ENCODE peak calls at places on chromosomes 3 and 15, in six cellular contexts. U is GM12878, B is A549, Y is HepG2, N is endothelial cell of umbilical vein, Z is K562. M is an unnamed sample.
A peak's percentile ranks its signal among the peaks of the same experiment; 100 is the strongest.

GRCh38 chr15:101684384-101684783 is 32.2 kb upstream of the TM2D3 start:
- DNase-seq in U (no peak), B (peak; percentile 58), Y (no peak), N (no peak), Z (no peak), M (no peak)

GRCh38 chr3:186598108-186598784 is 14.6 kb upstream of the AHSG start:
- DNase-seq in U (no peak), B (no peak), Y (peak; percentile 68), N (no peak), Z (no peak), M (no peak)

GRCh38 chr3:133130168-133130567 is 92.0 kb downstream of the TMEM108 start:
- DNase-seq in U (no peak), B (no peak), Y (no peak), N (no peak), Z (no peak), M (no peak)

GRCh38 chr15:51982013-51982769 is 10.6 kb upstream of the LEO1 start:
- DNase-seq in U (peak; percentile 92), B (peak; percentile 83), Y (peak; percentile 75), N (peak; percentile 94), Z (peak; percentile 57), M (peak; percentile 94)

GRCh38 chr15:70480196-70480856 is 283.0 kb downstream of the UACA start:
- DNase-seq in U (no peak), B (no peak), Y (no peak), N (no peak), Z (no peak), M (peak; percentile 90)

GRCh38 chr3:37509069-37509468 is 334.7 kb upstream of the LRRFIP2 start:
- DNase-seq in U (no peak), B (no peak), Y (no peak), N (no peak), Z (no peak), M (no peak)

GRCh38 chr15:87144775-87145174 is 1065.1 kb downstream of the AGBL1 start:
- DNase-seq in U (no peak), B (no peak), Y (no peak), N (no peak), Z (no peak), M (no peak)

GRCh38 chr3:194715022-194715800 is 29.5 kb downstream of the FAM43A start:
- DNase-seq in U (no peak), B (no peak), Y (no peak), N (peak; percentile 80), Z (no peak), M (no peak)

GRCh38 chr3:12545473-12545791 is at the start of gene MKRN2OS:
- DNase-seq in U (no peak), B (no peak), Y (no peak), N (no peak), Z (no peak), M (no peak)

GRCh38 chr3:195805181-195805580 is 6.5 kb downstream of the MUC4 start:
- DNase-seq in U (no peak), B (no peak), Y (no peak), N (no peak), Z (no peak), M (no peak)

GRCh38 chr3:127929818-127930217 is 14.8 kb downstream of the KBTBD12 start:
- DNase-seq in U (no peak), B (no peak), Y (no peak), N (no peak), Z (no peak), M (no peak)

GRCh38 chr15:41465822-41466421 is 27.8 kb upstream of the ITPKA start:
- DNase-seq in U (no peak), B (peak; percentile 31), Y (peak; percentile 50), N (peak; percentile 75), Z (peak; percentile 58), M (peak; percentile 68)

GRCh38 chr3:30292192-30292893 is 314.1 kb upstream of the TGFBR2 start:
- DNase-seq in U (no peak), B (no peak), Y (peak; percentile 65), N (peak; percentile 93), Z (no peak), M (peak; percentile 31)

GRCh38 chr3:16200411-16200810 is 25.9 kb downstream of the GALNT15 start:
- DNase-seq in U (no peak), B (no peak), Y (no peak), N (no peak), Z (no peak), M (no peak)

GRCh38 chr3:122414391-122414790 is 1.5 kb downstream of the WDR5B start:
- DNase-seq in U (no peak), B (no peak), Y (no peak), N (no peak), Z (no peak), M (no peak)

GRCh38 chr3:122415762-122416654 is at the start of gene WDR5B:
- DNase-seq in U (peak; percentile 98), B (peak; percentile 98), Y (peak; percentile 96), N (peak; percentile 99), Z (peak; percentile 98), M (peak; percentile 95)

GRCh38 chr3:122416966-122417365 is 1.1 kb upstream of the WDR5B start:
- DNase-seq in U (no peak), B (no peak), Y (no peak), N (no peak), Z (no peak), M (no peak)

GRCh38 chr3:122410639-122411038 is 5.2 kb downstream of the WDR5B start:
- DNase-seq in U (no peak), B (no peak), Y (no peak), N (no peak), Z (no peak), M (no peak)

DNA sequence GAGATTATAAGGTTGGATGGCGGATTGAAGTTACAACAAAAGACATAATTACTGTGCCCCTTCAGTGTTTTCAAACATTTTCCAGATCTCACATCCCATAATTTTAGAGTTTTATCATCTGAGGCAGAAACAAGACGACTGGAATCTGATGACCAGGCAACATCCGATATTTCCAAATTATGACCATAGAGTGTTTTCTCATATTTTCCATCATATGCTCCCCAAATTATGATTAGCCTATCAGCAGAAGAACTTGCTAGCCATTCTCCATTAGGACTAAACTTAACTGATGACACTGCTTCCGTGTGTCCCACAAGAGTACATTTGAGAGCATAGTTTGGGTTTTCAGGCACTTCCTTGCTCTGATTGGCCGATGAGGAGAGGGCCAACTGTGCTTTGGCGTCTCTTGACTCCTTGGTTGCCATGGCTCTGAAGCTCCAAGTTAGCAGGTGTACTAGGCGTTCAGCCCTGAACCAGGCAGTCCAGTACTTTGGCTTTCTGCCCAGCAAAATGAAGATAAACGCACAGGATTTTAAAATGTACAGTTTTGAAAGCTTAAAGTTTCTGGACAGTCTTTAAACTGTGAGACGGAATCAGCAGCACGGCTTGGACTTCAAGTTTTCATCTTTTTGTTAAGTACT is 638 bp downstream of the WDR5B start:
- DNase-seq in U (peak; percentile 39), B (peak; percentile 63), Y (peak; percentile 25), N (peak; percentile 54), Z (peak; percentile 67), M (peak; percentile 64)
- TF ChIP-seq MAX in U (no peak), B (no peak), Y (no peak), N (no peak), Z (no peak), M (peak; percentile 21)

DNA sequence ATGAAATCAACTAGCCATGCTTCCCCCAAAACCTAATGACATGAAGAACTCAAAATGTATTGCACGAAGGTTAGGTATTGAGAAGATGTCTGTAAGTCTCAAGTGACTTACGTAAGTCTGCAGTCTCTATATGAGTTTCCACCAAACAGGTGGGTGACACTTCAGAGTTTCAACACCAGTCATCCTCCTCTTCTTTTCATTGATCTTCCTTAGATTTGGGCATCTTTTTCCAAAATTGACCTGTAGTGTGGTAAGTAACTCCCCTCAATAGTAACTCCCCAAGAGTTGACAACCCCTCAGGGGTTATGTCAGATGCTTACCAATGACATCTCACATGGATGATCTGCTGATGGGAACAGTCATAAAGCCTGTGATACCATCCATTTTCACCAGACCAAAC is 46.1 kb downstream of the GPR176 start:
- DNase-seq in U (no peak), B (no peak), Y (no peak), N (no peak), Z (no peak), M (no peak)
- TF ChIP-seq MYC in U (no peak), B (no peak), Y (no peak), N (no peak), Z (no peak), M (no peak)

GRCh38 chr3:138442433-138442832 is 8.0 kb downstream of the ESYT3 start:
- DNase-seq in U (no peak), B (peak; percentile 78), Y (peak; percentile 59), N (no peak), Z (peak; percentile 79), M (peak; percentile 16)
- H3K4me3 ChIP-seq in U (no peak overlapping the region), B (no peak overlapping the region), Y (no peak overlapping the region), N (no peak overlapping the region), Z (no peak overlapping the region), M (no peak overlapping the region)

GRCh38 chr3:168495251-168495650 is 399.5 kb upstream of the GOLIM4 start:
- DNase-seq in U (no peak), B (no peak), Y (no peak), N (no peak), Z (no peak), M (no peak)

GRCh38 chr3:168495932-168496331 is 400.2 kb upstream of the GOLIM4 start:
- DNase-seq in U (no peak), B (no peak), Y (no peak), N (no peak), Z (no peak), M (no peak)

GRCh38 chr3:168498194-168498593 is 402.5 kb upstream of the GOLIM4 start:
- DNase-seq in U (no peak), B (no peak), Y (no peak), N (no peak), Z (no peak), M (no peak)

DNA sequence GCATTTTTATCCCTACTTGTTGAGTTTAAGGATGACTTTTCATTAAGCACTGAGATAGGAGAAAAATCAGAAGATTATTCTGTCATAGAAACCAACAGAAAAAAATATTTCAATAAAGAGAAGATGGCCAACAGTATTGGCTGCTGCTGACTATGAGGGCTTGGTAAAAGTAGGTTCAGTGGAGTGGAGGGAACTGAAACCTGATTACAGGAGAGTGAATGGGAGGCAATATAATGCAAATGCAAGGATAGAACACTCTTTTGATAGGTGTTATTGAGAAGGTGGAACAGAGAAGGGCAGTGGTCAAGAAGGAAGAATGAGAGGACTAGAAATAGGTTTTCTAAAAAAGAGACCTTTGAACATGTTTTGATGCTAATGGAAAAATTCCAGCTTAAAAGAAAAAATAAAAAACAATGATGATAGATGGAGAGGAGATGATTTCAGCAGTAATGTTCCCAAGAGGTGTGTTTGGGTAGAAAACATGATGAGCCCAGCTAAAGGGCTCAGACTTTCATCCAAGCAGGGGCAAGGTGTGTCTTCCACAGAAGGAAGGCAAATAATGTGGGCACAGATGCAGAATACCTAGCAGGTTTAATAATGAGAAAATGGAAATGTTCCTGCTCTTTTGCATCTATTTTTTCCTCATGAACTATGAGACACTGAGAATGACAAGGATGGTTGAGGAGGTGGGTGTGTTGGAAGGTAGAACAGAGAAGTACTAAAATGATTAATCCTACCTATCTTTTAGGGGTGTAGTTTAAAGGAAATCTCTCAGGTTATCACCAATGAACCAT is 397.9 kb upstream of the GOLIM4 start:
- DNase-seq in U (no peak), B (no peak), Y (no peak), N (no peak), Z (no peak), M (no peak)
- TF ChIP-seq MAX in U (no peak), B (no peak), Y (no peak), N (no peak), Z (no peak), M (no peak)